ENCODE peak calls at places on chromosomes 5 and 9, in six cellular contexts. H is activated CD8-positive, alpha-beta memory T cell treated with anti-CD3 and anti-CD28 coated beads for 48 hours; W is brain microvascular endothelial cell; L is cardiac fibroblast; S is right cardiac atrium; I is ACHN. A is an unnamed sample.

GRCh38 chr5:38162625-38163024 is 95.7 kb upstream of the EGFLAM start:
- DNase-seq in W (peak; percentile 13), L (peak; percentile 31), I (no peak), S (no peak), H (no peak), A (no peak)

GRCh38 chr9:125538092-125538473 is 168.9 kb downstream of the MAPKAP1 start:
- DNase-seq in I (peak; percentile 89), S (peak; percentile 43), L (peak; percentile 94), W (peak; percentile 91), H (no peak), A (peak; percentile 43)

GRCh38 chr5:104265531-104266130 is 703.0 kb upstream of the NUDT12 start:
- DNase-seq in W (no peak), L (no peak), I (no peak), S (no peak), H (no peak), A (no peak)

GRCh38 chr5:135551593-135552447 is 16.1 kb upstream of the NEUROG1 start:
- DNase-seq in I (peak; percentile 67), L (peak; percentile 84), S (peak; percentile 83), H (peak; percentile 15), W (peak; percentile 68), A (peak; percentile 19)

GRCh38 chr5:93512799-93513198 is 68.2 kb downstream of the NR2F1-AS1 start:
- DNase-seq in H (no peak), S (no peak), L (peak; percentile 98), I (no peak), W (peak; percentile 81), A (peak; percentile 90)

GRCh38 chr9:32644698-32645097 is 9.2 kb upstream of the TAF1L start:
- DNase-seq in S (no peak), I (peak; percentile 78), L (peak; percentile 86), H (no peak), W (peak; percentile 63), A (peak; percentile 79)

GRCh38 chr5:170342153-170342552 is 44.6 kb upstream of the LCP2 start:
- DNase-seq in S (no peak), H (no peak), L (no peak), W (no peak), I (no peak), A (no peak)

GRCh38 chr5:154078305-154078704 is 39.5 kb downstream of the MFAP3 start:
- DNase-seq in L (no peak), W (no peak), I (no peak), H (no peak), S (no peak), A (no peak)

GRCh38 chr9:89558948-89559347 is 45.9 kb upstream of the GADD45G start:
- DNase-seq in S (no peak), I (no peak), L (no peak), W (no peak), H (no peak), A (no peak)

GRCh38 chr9:130707225-130707976 is 13.8 kb downstream of the EXOSC2 start:
- DNase-seq in S (peak; percentile 84), H (peak; percentile 38), L (peak; percentile 82), I (peak; percentile 56), W (peak; percentile 60), A (no peak)

A was measured in pulmonary artery endothelial cell.